ENCODE peak calls at places on chromosomes 4 and X, in six cellular contexts. R is adrenal gland; E is OCI-LY7; J is endodermal cell; P is CD8-positive, alpha-beta T cell; F is keratinocyte. C is an unnamed sample.

GRCh38 chr4:25133132-25133531 is 27.1 kb downstream of the SEPSECS start:
- DNase-seq in J (no peak), F (no peak), E (no peak), P (no peak), R (no peak), C (no peak)

GRCh38 chrX:154398668-154399526 is 720 bp downstream of the RPL10 start:
- DNase-seq in E (peak; percentile 88), R (peak; percentile 93), F (no peak), J (peak; percentile 85), P (peak; percentile 82), C (peak; percentile 73)

GRCh38 chr4:174865418-174865985 is 36.5 kb upstream of the GLRA3 start:
- DNase-seq in J (no peak), E (no peak), F (no peak), P (no peak), R (no peak), C (no peak)

GRCh38 chrX:8743126-8743732 is 11.3 kb upstream of the ANOS1 start:
- DNase-seq in J (peak; percentile 90), R (peak; percentile 73), E (peak; percentile 39), P (peak; percentile 59), F (no peak), C (no peak)

GRCh38 chr4:156583265-156583664 is 388.3 kb downstream of the PDGFC start:
- DNase-seq in F (no peak), R (no peak), E (no peak), J (no peak), P (no peak), C (no peak)

GRCh38 chr4:70269674-70270073 is 27.3 kb downstream of the CSN3 start:
- DNase-seq in J (no peak), P (no peak), R (no peak), E (no peak), F (no peak), C (no peak)

GRCh38 chrX:118066867-118067515 is 49.6 kb downstream of the KLHL13 start:
- DNase-seq in P (no peak), E (no peak), R (no peak), J (no peak), F (peak; percentile 17), C (no peak)

GRCh38 chr4:76213415-76214268 is at the start of gene SCARB2:
- DNase-seq in P (peak; percentile 69), R (peak; percentile 90), F (no peak), J (peak; percentile 92), E (no peak), C (peak; percentile 90)

GRCh38 chr4:121827851-121828250 is 4.2 kb upstream of the CCNA2 start:
- DNase-seq in F (no peak), P (no peak), E (no peak), J (no peak), R (no peak), C (no peak)

GRCh38 chr4:148415500-148415899 is 26.7 kb downstream of the NR3C2 start:
- DNase-seq in E (peak; percentile 12), J (no peak), R (no peak), F (no peak), P (no peak), C (no peak)

GRCh38 chrX:27391601-27392000 is 71.5 kb downstream of the PPP4R3C start:
- DNase-seq in J (no peak), F (no peak), P (no peak), E (no peak), R (no peak), C (no peak)

GRCh38 chrX:111823068-111823467 is 52.9 kb upstream of the TRPC5OS start:
- DNase-seq in F (no peak), J (peak; percentile 94), R (no peak), P (no peak), E (no peak), C (no peak)

GRCh38 chr4:4574792-4575191 is 32.9 kb upstream of the STX18 start:
- DNase-seq in E (no peak), P (peak; percentile 17), F (no peak), J (peak; percentile 69), R (peak; percentile 65), C (no peak)

GRCh38 chr4:7121174-7121573 is 53.3 kb upstream of the GRPEL1 start:
- DNase-seq in F (no peak), R (no peak), E (no peak), J (no peak), P (no peak), C (no peak)

GRCh38 chr4:27916432-27917184 is 1056.0 kb downstream of the STIM2 start:
- DNase-seq in P (no peak), R (no peak), F (no peak), E (no peak), J (no peak), C (no peak)

GRCh38 chr4:132332932-132333722 is 816.0 kb upstream of the PCDH10 start:
- DNase-seq in R (no peak), J (no peak), P (no peak), F (no peak), E (peak; percentile 23), C (no peak)

GRCh38 chr4:88017516-88018302 is 10.3 kb downstream of the PKD2 start:
- DNase-seq in R (peak; percentile 57), P (no peak), E (no peak), F (peak; percentile 42), J (no peak), C (no peak)

GRCh38 chr4:52914051-52914605 is 52.0 kb downstream of the RASL11B start:
- DNase-seq in F (no peak), P (no peak), R (peak; percentile 68), J (no peak), E (no peak), C (no peak)

GRCh38 chr4:128427832-128428366 is 140.3 kb upstream of the PGRMC2 start:
- DNase-seq in F (peak; percentile 67), P (no peak), E (no peak), R (peak; percentile 59), J (peak; percentile 55), C (no peak)
- TF ChIP-seq CTCF in F (peak; percentile 65), P (no peak), E (no peak), R (peak; percentile 59), J (peak; percentile 44), C (no peak)

GRCh38 chr4:16969696-16970135 is 71.3 kb upstream of the LDB2 start:
- DNase-seq in J (no peak), E (no peak), R (peak; percentile 68), F (no peak), P (no peak), C (no peak)
- H3K27ac ChIP-seq in J (no peak overlapping the region), E (no peak overlapping the region), R (peak overlapping the region; percentile 46), F (no peak overlapping the region), P (no peak overlapping the region), C (no peak overlapping the region)

GRCh38 chrX:50697691-50698090 is 116.3 kb downstream of the SHROOM4 start:
- DNase-seq in E (no peak), R (no peak), F (peak; percentile 17), J (no peak), P (no peak), C (no peak)

DNA sequence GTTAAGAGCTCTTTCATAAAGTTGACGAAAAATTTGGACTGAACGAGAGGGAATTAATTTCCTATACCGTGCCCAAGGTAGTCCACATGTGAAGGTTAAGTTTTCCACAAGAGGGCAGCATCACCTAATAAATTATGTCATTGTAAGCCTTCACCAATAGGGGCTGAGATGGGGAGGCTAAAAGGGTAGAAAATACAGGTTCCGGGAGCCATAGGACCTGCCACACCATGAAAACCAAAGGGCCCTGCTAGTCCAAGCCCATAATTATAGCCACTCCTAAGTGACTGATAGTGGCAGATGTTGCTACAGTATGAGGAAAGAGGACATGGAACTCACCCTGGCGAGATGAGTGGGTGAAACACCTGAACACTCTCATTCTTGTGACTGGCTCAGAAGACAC is 122.2 kb downstream of the SHROOM4 start:
- DNase-seq in J (peak; percentile 64), P (peak; percentile 9), F (peak; percentile 2), E (peak; percentile 55), R (peak; percentile 32), C (no peak)
- TF ChIP-seq CTCF in J (peak; percentile 81), P (peak; percentile 30), F (peak; percentile 49), E (peak; percentile 73), R (peak; percentile 70), C (peak; percentile 70)

GRCh38 chr4:128428397-128428796 is 140.8 kb upstream of the PGRMC2 start:
- DNase-seq in E (no peak), R (no peak), F (no peak), J (no peak), P (no peak), C (no peak)
- H3K27ac ChIP-seq in E (no peak overlapping the region), R (peak overlapping the region; percentile 54), F (no peak overlapping the region), J (no peak overlapping the region), P (no peak overlapping the region), C (no peak overlapping the region)

GRCh38 chr4:105207386-105207785 is 60.7 kb downstream of the TET2 start:
- DNase-seq in R (no peak), F (no peak), P (no peak), E (no peak), J (no peak), C (no peak)

GRCh38 chr4:105206214-105206613 is 59.5 kb downstream of the TET2 start:
- DNase-seq in E (no peak), J (no peak), P (no peak), R (no peak), F (no peak), C (no peak)

GRCh38 chr4:105215609-105216313 is 69.1 kb downstream of the TET2 start:
- DNase-seq in P (no peak), J (no peak), E (no peak), F (no peak), R (no peak), C (no peak)

GRCh38 chr4:105208556-105208955 is 61.9 kb downstream of the TET2 start:
- DNase-seq in E (no peak), F (no peak), J (no peak), R (no peak), P (no peak), C (no peak)

DNA sequence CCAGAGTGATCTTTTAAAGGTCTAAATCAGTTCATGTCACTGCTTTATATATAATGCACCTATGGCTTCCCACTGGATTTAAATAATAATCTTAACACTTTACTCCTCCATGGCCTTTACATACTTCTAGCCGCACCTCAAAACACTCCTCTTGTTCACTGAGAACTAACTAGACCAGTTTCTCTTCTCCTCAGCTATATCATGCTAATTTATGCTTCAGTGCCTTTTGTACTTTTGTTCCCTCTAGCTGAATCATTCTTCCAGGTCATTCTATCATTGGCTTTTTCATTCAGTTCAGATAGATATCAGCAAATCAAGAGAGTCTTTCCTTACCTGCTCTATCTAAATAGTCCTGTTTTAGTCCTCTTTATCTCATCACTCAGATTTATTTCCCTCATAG is 64.2 kb downstream of the TET2 start:
- DNase-seq in P (no peak), F (no peak), E (no peak), J (no peak), R (no peak), C (no peak)
- TF ChIP-seq CTCF in P (no peak), F (no peak), E (no peak), J (no peak), R (no peak), C (no peak)

DNA sequence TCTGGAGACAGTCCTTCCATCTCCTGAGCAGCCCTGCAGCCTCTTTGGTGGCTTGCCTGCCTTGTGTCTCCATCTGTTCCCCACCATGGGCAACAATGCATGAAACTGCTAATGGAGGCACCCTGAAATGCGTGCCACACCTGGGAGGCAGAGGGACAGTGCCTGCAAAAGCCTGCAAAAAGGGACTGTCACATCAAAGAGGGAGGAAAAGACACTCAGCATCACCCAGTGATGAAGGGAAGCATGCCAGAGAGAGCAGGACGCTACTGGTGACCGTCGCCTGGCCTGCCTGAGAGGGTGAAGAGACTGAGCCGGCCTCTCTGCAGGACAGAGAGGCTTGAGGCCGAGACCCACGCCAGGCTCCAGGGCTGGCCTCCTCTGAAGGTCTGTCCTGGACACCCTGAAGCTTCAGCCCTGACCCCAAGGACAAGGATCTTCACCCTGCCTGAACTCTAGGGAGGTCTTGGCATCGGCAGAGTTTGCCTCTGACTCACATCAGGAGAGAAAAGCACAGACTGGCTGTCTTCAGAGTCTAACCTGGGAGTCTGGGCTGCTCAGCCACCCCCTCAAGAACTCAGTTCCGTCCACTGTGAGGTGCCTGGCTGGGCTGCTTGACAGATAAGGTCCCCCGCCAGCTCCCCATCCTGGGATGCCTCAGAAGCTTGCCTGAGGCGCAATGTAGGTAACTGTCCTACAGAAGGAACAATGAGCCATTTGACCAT is 8.1 kb downstream of the ACSL1 start:
- DNase-seq in J (no peak), R (no peak), P (no peak), F (no peak), E (peak; percentile 38), C (no peak)
- H3K27ac ChIP-seq in J (no peak overlapping the region), R (no peak overlapping the region), P (no peak overlapping the region), F (no peak overlapping the region), E (peak overlapping the region; percentile 84), C (no peak overlapping the region)

C was measured in dorsolateral prefrontal cortex.